ENCODE peak calls at places on chromosomes 2 and 18, in eight cellular contexts. S is HuH-7.5, J is LoVo, V is HCEC 1CT, P is T follicular helper cell, I is AG08395, B is neural crest cell, G is GM19239. H is an unnamed sample.

GRCh38 chr18:13437034-13437433 is 218.5 kb downstream of the LDLRAD4 start:
- DNase-seq in P (no peak), I (no peak), G (no peak), B (no peak), V (no peak), S (no peak), J (no peak), H (no peak)

GRCh38 chr18:73670536-73670935 is 477.1 kb downstream of the FBXO15 start:
- DNase-seq in B (no peak), S (no peak), J (no peak), P (no peak), V (no peak), I (no peak), G (peak), H (no peak)

GRCh38 chr2:14543284-14543683 is 89.2 kb upstream of the LRATD1 start:
- DNase-seq in V (no peak), S (no peak), J (no peak), B (no peak), I (no peak), P (no peak), G (no peak), H (no peak)

GRCh38 chr2:9769171-9770005 is 73.9 kb upstream of the TAF1B start:
- DNase-seq in G (no peak), P (no peak), V (no peak), B (no peak), J (no peak), S (no peak), I (no peak), H (no peak)

GRCh38 chr2:230861564-230862255 is 3.0 kb upstream of the ITM2C start:
- DNase-seq in G (no peak), S (no peak), P (no peak), B (no peak), I (no peak), J (no peak), V (no peak), H (peak)

GRCh38 chr2:46298272-46298521 is 990 bp downstream of the EPAS1 start:
- DNase-seq in V (peak), J (no peak), P (no peak), G (no peak), B (no peak), S (no peak), I (no peak), H (no peak)

GRCh38 chr18:23138470-23138869 is 3.2 kb downstream of the CABLES1 start:
- DNase-seq in G (no peak), V (no peak), B (no peak), I (no peak), P (no peak), J (no peak), S (no peak), H (no peak)

GRCh38 chr2:9247177-9247576 is 40.6 kb downstream of the ASAP2 start:
- DNase-seq in P (no peak), V (no peak), I (peak), J (no peak), B (no peak), S (no peak), G (no peak), H (no peak)

GRCh38 chr2:97774425-97774824 is 61.0 kb downstream of the ZAP70 start:
- DNase-seq in V (no peak), I (no peak), S (peak), J (no peak), P (no peak), G (no peak), B (no peak), H (peak)

GRCh38 chr2:62229082-62229620 is 33.2 kb downstream of the B3GNT2 start:
- DNase-seq in V (peak), B (no peak), S (no peak), P (no peak), I (no peak), G (no peak), J (no peak), H (no peak)

GRCh38 chr18:50807199-50807598 is 12.6 kb downstream of the MRO start:
- DNase-seq in J (no peak), I (no peak), S (no peak), B (no peak), G (no peak), V (no peak), P (no peak), H (no peak)

GRCh38 chr2:68565858-68566257 is 77.5 kb upstream of the PROKR1 start:
- DNase-seq in B (no peak), J (no peak), S (no peak), V (peak), P (no peak), I (peak), G (no peak), H (peak)

GRCh38 chr2:48428449-48428848 is 101.5 kb upstream of the STON1 start:
- DNase-seq in G (no peak), S (no peak), V (no peak), P (no peak), J (no peak), B (no peak), I (no peak), H (no peak)

GRCh38 chr2:150034665-150035064 is 447.1 kb upstream of the MMADHC start:
- DNase-seq in G (no peak), S (no peak), B (no peak), P (no peak), V (no peak), I (no peak), J (no peak), H (no peak)

GRCh38 chr2:236671820-236672520 is 102.3 kb downstream of the ACKR3 start:
- DNase-seq in J (no peak), G (no peak), V (no peak), P (no peak), I (no peak), S (no peak), B (no peak), H (no peak)

GRCh38 chr2:48107326-48107925 is 201.1 kb upstream of the FBXO11 start:
- DNase-seq in G (no peak), V (peak), B (peak), P (no peak), S (no peak), J (peak), I (peak), H (no peak)

GRCh38 chr2:51717318-51717717 is 685.4 kb upstream of the NRXN1 start:
- DNase-seq in J (peak), G (no peak), V (peak), P (no peak), S (no peak), B (no peak), I (no peak), H (no peak)

GRCh38 chr2:160245614-160246156 is 45.6 kb upstream of the ITGB6 start:
- DNase-seq in S (no peak), J (no peak), P (no peak), G (no peak), I (no peak), V (no peak), B (no peak), H (no peak)

GRCh38 chr18:48922801-48923730 is 27.7 kb downstream of the SMAD7 start:
- DNase-seq in S (no peak), V (peak), I (peak), G (no peak), P (no peak), B (no peak), J (peak), H (no peak)

GRCh38 chr2:42249887-42250286 is 80.7 kb downstream of the EML4 start:
- DNase-seq in S (no peak), V (no peak), G (no peak), B (no peak), I (no peak), J (no peak), P (no peak), H (no peak)

GRCh38 chr18:58721586-58722160 is 50.4 kb downstream of the MALT1 start:
- DNase-seq in B (no peak), V (peak), P (no peak), I (peak), G (no peak), S (no peak), J (no peak), H (peak)

GRCh38 chr2:84474176-84474575 is 15.1 kb upstream of the SUCLG1 start:
- DNase-seq in G (no peak), S (no peak), I (no peak), B (no peak), V (no peak), P (no peak), J (no peak), H (no peak)

GRCh38 chr2:19752500-19752899 is 149.3 kb downstream of the TTC32 start:
- DNase-seq in B (no peak), P (no peak), J (no peak), V (no peak), G (no peak), I (no peak), S (no peak), H (no peak)

GRCh38 chr18:42976869-42977268 is 138.6 kb downstream of the RIT2 start:
- DNase-seq in G (no peak), P (no peak), V (no peak), B (no peak), S (no peak), I (no peak), J (no peak), H (no peak)

GRCh38 chr18:14086459-14087231 is 45.6 kb downstream of the ZNF519 start:
- DNase-seq in G (no peak), J (peak), B (peak), S (peak), I (peak), V (no peak), P (no peak), H (peak)

GRCh38 chr2:44975571-44976450 is 33.4 kb downstream of the SIX2 start:
- DNase-seq in P (no peak), J (no peak), V (no peak), G (no peak), B (no peak), I (no peak), S (no peak), H (peak)

GRCh38 chr2:214232266-214232665 is 178.6 kb upstream of the VWC2L start:
- DNase-seq in V (peak), J (no peak), G (no peak), S (no peak), I (peak), P (no peak), B (no peak), H (no peak)

GRCh38 chr2:67878743-67879142 is 184.1 kb downstream of the C1D start:
- DNase-seq in S (no peak), J (no peak), I (no peak), B (no peak), V (no peak), G (no peak), P (no peak), H (no peak)

GRCh38 chr2:76197842-76198448 is 487.2 kb upstream of the GCFC2 start:
- DNase-seq in V (no peak), B (peak), J (peak), G (no peak), P (no peak), S (no peak), I (peak), H (peak)

GRCh38 chr18:54127759-54128378 is 96.6 kb downstream of the MBD2 start:
- DNase-seq in P (no peak), B (peak), I (peak), V (peak), G (no peak), J (no peak), S (peak), H (peak)

GRCh38 chr2:167756427-167756826 is 491.0 kb downstream of the STK39 start:
- DNase-seq in P (no peak), G (no peak), S (no peak), V (no peak), B (no peak), J (no peak), I (no peak), H (peak)

GRCh38 chr2:227877359-227878309 is 6.2 kb downstream of the DAW1 start:
- DNase-seq in V (no peak), J (no peak), P (no peak), I (no peak), S (no peak), B (no peak), G (no peak), H (peak)

GRCh38 chr18:28771849-28772248 is 594.9 kb upstream of the CDH2 start:
- DNase-seq in I (no peak), P (no peak), J (no peak), B (no peak), V (no peak), G (no peak), S (no peak), H (peak)

GRCh38 chr2:48471048-48471474 is 58.9 kb upstream of the STON1 start:
- DNase-seq in B (peak), S (no peak), V (peak), G (no peak), P (no peak), I (peak), J (peak), H (peak)

GRCh38 chr2:43462866-43463641 is 132.8 kb downstream of the THADA start:
- DNase-seq in V (no peak), B (no peak), I (no peak), G (no peak), S (peak), P (no peak), J (peak), H (no peak)

H was measured in cardiac muscle cell.